ENCODE peak calls at places on chromosomes 7 and 10, in ten cellular contexts. H, R, M, X, B, P, V, F, J and Q are unnamed samples. For H3K9me3, the result is how much of the 10 kb centered on the place peaks cover.

GRCh38 chr7:151459726-151460473 is 20.0 kb upstream of the CRYGN start:
- DNase-seq in H (peak), R (no peak), M (peak), X (peak), B (peak), P (no peak), V (peak), F (peak), J (peak), Q (no peak)

GRCh38 chr7:130752424-130752823 is 18.4 kb upstream of the KLF14 start:
- DNase-seq in H (no peak), R (no peak), M (no peak), X (no peak), B (no peak), P (no peak), V (no peak), F (no peak), J (no peak), Q (no peak)

GRCh38 chr7:43768201-43768893 is 9.9 kb downstream of the BLVRA start:
- DNase-seq in H (no peak), R (no peak), M (no peak), X (no peak), B (no peak), P (no peak), V (no peak), F (no peak), J (no peak), Q (no peak)

GRCh38 chr7:22826593-22826992 is 3.9 kb upstream of the TOMM7 start:
- DNase-seq in H (no peak), R (no peak), M (no peak), X (no peak), B (no peak), P (no peak), V (no peak), F (no peak), J (no peak), Q (no peak)

GRCh38 chr10:58436071-58436470 is 50.9 kb downstream of the TFAM start:
- DNase-seq in H (no peak), R (peak), M (no peak), X (peak), B (peak), P (peak), V (no peak), F (no peak), J (peak), Q (no peak)

GRCh38 chr7:2959343-2959680 is 84.4 kb downstream of the CARD11 start:
- DNase-seq in H (no peak), R (peak), M (no peak), X (no peak), B (no peak), P (no peak), V (peak), F (no peak), J (no peak), Q (no peak)

GRCh38 chr7:43057151-43057550 is 55.3 kb upstream of the HECW1 start:
- DNase-seq in H (no peak), R (no peak), M (no peak), X (no peak), B (no peak), P (no peak), V (no peak), F (no peak), J (no peak), Q (no peak)

GRCh38 chr10:131983780-131984179 is 2.1 kb upstream of the BNIP3 start:
- DNase-seq in H (no peak), R (no peak), M (no peak), X (peak), B (no peak), P (no peak), V (no peak), F (peak), J (peak), Q (no peak)

GRCh38 chr10:121927841-121928527 is at the start of gene ATE1:
- DNase-seq in H (peak), R (peak), M (peak), X (peak), B (peak), P (peak), V (peak), F (peak), J (peak), Q (peak)

GRCh38 chr7:106339513-106340246 is 54.9 kb upstream of the NAMPT start:
- DNase-seq in H (no peak), R (no peak), M (no peak), X (no peak), B (no peak), P (no peak), V (no peak), F (no peak), J (no peak), Q (no peak)

GRCh38 chr10:125844673-125845300 is 21.4 kb downstream of the BCCIP start:
- DNase-seq in H (peak), R (no peak), M (no peak), X (no peak), B (no peak), P (no peak), V (no peak), F (no peak), J (no peak), Q (no peak)

GRCh38 chr10:75952093-75952492 is 520.7 kb downstream of the LRMDA start:
- DNase-seq in H (no peak), R (no peak), M (no peak), X (no peak), B (no peak), P (no peak), V (no peak), F (no peak), J (no peak), Q (no peak)

GRCh38 chr10:31758495-31758894 is 170.1 kb downstream of the ARHGAP12 start:
- DNase-seq in H (no peak), R (no peak), M (no peak), X (no peak), B (no peak), P (no peak), V (no peak), F (peak), J (no peak), Q (no peak)

DNA sequence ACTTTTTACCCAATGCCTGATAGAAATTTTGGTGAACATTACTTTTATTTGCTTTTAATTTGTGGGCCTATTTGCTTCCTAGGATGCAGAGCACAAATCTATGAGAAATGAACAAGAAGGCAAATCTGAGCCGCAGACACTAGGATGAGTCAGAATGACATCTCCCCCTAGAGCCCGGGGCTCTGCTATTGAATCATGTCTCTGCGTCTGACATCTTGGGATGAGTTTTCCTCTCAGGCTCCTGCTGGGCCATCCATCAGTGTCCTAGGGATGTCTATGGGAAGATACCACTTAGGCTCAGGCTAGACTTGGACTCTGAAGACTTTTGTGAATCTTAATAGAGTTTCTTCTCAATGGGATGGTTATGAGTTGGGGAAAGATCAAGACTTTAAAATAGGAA is 157.3 kb upstream of the MTPN start:
- DNase-seq in H (no peak), R (no peak), M (no peak), X (peak), B (no peak), P (no peak), V (no peak), F (peak), J (peak), Q (no peak)
- TF ChIP-seq CTCF in H (no peak), R (no peak), M (no peak), X (no peak), B (no peak), P (no peak), V (no peak), F (no peak), J (no peak), Q (no peak)

GRCh38 chr7:54245046-54245445 is 297.1 kb upstream of the VSTM2A start:
- DNase-seq in H (no peak), R (no peak), M (no peak), X (no peak), B (no peak), P (no peak), V (no peak), F (no peak), J (no peak), Q (no peak)

DNA sequence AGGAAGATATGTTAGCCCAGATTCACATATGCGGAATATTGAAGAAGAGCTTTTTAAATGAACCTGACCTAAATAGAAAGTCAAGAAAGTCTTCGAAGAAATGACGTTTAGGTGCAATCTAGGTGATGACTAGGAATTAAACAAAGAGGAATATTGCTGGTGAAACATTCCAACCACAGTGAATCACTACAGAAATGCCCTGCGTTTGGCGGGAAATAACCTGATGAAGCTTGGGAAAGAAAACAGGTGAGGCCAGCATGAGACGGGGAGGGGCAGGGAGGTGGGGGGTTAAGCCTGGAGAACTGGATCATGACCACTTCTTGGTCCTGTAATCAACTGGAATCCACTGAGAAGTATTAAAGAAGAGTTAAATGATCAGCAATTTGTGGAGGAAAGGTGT is 299.4 kb upstream of the VSTM2A start:
- DNase-seq in H (no peak), R (no peak), M (no peak), X (peak), B (no peak), P (no peak), V (no peak), F (no peak), J (no peak), Q (no peak)
- H3K9me3 ChIP-seq in H (under half), R (under half), M (under half), X (under half), B (under half), P (under half), V (under half), F (under half), J (under half), Q (under half)

GRCh38 chr7:16916111-16916639 is 34.4 kb upstream of the AGR3 start:
- DNase-seq in H (no peak), R (no peak), M (no peak), X (peak), B (peak), P (no peak), V (no peak), F (peak), J (peak), Q (no peak)
- H3K27ac ChIP-seq in H (no peak), R (no peak), M (no peak), X (peak), B (peak), P (no peak), V (no peak), F (peak), J (peak), Q (no peak)

DNA sequence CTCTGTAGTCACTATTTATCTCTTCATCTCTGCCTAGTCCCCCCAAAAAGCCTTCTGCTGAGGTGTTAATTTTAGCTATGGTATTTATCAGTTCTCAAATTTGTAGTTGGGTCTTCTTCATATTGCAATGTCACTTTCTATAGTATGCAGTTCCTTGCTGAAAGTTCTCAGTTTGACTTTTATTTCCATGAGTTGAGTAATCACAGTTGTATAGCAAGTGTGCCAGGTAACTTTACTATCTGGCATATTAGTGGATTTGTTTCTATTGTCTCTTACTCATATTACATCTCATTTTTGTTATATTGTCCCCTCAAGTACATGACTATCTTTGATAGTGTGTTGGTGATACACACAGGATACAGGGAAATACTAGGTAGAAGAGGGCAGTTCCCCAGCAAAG is 152.8 kb downstream of the CUBN start:
- DNase-seq in H (no peak), R (no peak), M (no peak), X (no peak), B (no peak), P (no peak), V (no peak), F (no peak), J (no peak), Q (no peak)
- TF ChIP-seq CTCF in H (no peak), R (no peak), M (no peak), X (no peak), B (no peak), P (no peak), V (no peak), F (no peak), J (no peak), Q (no peak)

GRCh38 chr10:130459011-130459410 is 322.8 kb downstream of the GLRX3 start:
- DNase-seq in H (no peak), R (no peak), M (no peak), X (no peak), B (no peak), P (no peak), V (peak), F (no peak), J (no peak), Q (no peak)

GRCh38 chr10:130463876-130464360 is 327.7 kb downstream of the GLRX3 start:
- DNase-seq in H (peak), R (no peak), M (no peak), X (no peak), B (no peak), P (no peak), V (no peak), F (no peak), J (no peak), Q (no peak)

GRCh38 chr10:130459851-130460490 is 323.8 kb downstream of the GLRX3 start:
- DNase-seq in H (no peak), R (no peak), M (no peak), X (no peak), B (no peak), P (no peak), V (peak), F (no peak), J (no peak), Q (no peak)

GRCh38 chr10:130463104-130463875 is 327.1 kb downstream of the GLRX3 start:
- DNase-seq in H (no peak), R (no peak), M (no peak), X (no peak), B (no peak), P (no peak), V (no peak), F (no peak), J (no peak), Q (no peak)

GRCh38 chr10:130461631-130462030 is 325.4 kb downstream of the GLRX3 start:
- DNase-seq in H (no peak), R (no peak), M (no peak), X (no peak), B (no peak), P (no peak), V (peak), F (no peak), J (no peak), Q (no peak)
- H3K9me3 ChIP-seq in H (under half), R (under half), M (under half), X (under half), B (under half), P (under half), V (under half), F (under half), J (under half), Q (under half)